ENCODE peak calls at places on chromosomes 6 and 20, in seven cellular contexts. T, Y, G, M, I, W and J are unnamed samples.

GRCh38 chr6:33453361-33454008 is 891 bp upstream of the ZBTB9 start:
- DNase-seq in T (peak; percentile 56), Y (no peak), G (no peak), M (no peak), I (no peak), W (no peak), J (no peak)

GRCh38 chr6:155154158-155154830 is 109.5 kb upstream of the CLDN20 start:
- DNase-seq in T (no peak), Y (peak; percentile 78), G (no peak), M (peak; percentile 90), I (no peak), W (no peak), J (peak; percentile 57)

GRCh38 chr20:54219751-54220426 is 12.0 kb downstream of the PFDN4 start:
- DNase-seq in T (peak; percentile 59), Y (peak; percentile 17), G (no peak), M (no peak), I (no peak), W (peak; percentile 47), J (peak; percentile 70)

GRCh38 chr6:106257195-106257594 is 68.4 kb downstream of the ATG5 start:
- DNase-seq in T (no peak), Y (no peak), G (no peak), M (no peak), I (no peak), W (no peak), J (peak; percentile 21)

GRCh38 chr6:1055015-1055921 is 256.6 kb upstream of the FOXQ1 start:
- DNase-seq in T (no peak), Y (no peak), G (peak; percentile 8), M (no peak), I (no peak), W (peak; percentile 77), J (no peak)

GRCh38 chr6:13435477-13435876 is 51.9 kb downstream of the GFOD1 start:
- DNase-seq in T (no peak), Y (no peak), G (no peak), M (no peak), I (no peak), W (no peak), J (no peak)

GRCh38 chr6:48429021-48429420 is 318.0 kb upstream of the PTCHD4 start:
- DNase-seq in T (no peak), Y (no peak), G (no peak), M (no peak), I (no peak), W (no peak), J (no peak)

GRCh38 chr6:4169028-4169789 is 33.8 kb upstream of the ECI2 start:
- DNase-seq in T (no peak), Y (no peak), G (no peak), M (no peak), I (no peak), W (no peak), J (no peak)

GRCh38 chr6:52361347-52361944 is 505 bp upstream of the PAQR8 start:
- DNase-seq in T (peak; percentile 36), Y (no peak), G (no peak), M (no peak), I (no peak), W (no peak), J (no peak)

GRCh38 chr20:62026564-62026856 is 39.2 kb downstream of the TAF4 start:
- DNase-seq in T (no peak), Y (no peak), G (no peak), M (no peak), I (no peak), W (no peak), J (no peak)

GRCh38 chr20:9409981-9410380 is 104.4 kb upstream of the LAMP5 start:
- DNase-seq in T (no peak), Y (no peak), G (no peak), M (peak; percentile 23), I (no peak), W (no peak), J (no peak)

GRCh38 chr20:10419550-10420133 is 14.4 kb downstream of the MKKS start:
- DNase-seq in T (no peak), Y (no peak), G (no peak), M (no peak), I (no peak), W (peak; percentile 20), J (peak; percentile 84)

GRCh38 chr6:72260489-72260888 is 361.4 kb upstream of the KCNQ5 start:
- DNase-seq in T (no peak), Y (peak; percentile 10), G (no peak), M (no peak), I (no peak), W (no peak), J (no peak)

GRCh38 chr20:31704225-31705119 is 18.2 kb downstream of the BCL2L1 start:
- DNase-seq in T (no peak), Y (no peak), G (peak; percentile 93), M (no peak), I (no peak), W (peak; percentile 97), J (peak; percentile 97)

GRCh38 chr20:22586645-22587310 is 2.4 kb upstream of the FOXA2 start:
- DNase-seq in T (peak; percentile 71), Y (no peak), G (no peak), M (no peak), I (no peak), W (peak; percentile 51), J (peak; percentile 50)

GRCh38 chr6:136753624-136754023 is 38.7 kb downstream of the MAP3K5 start:
- DNase-seq in T (no peak), Y (no peak), G (no peak), M (no peak), I (no peak), W (no peak), J (no peak)

GRCh38 chr20:14288341-14289330 is 48.8 kb downstream of the FLRT3 start:
- DNase-seq in T (no peak), Y (peak; percentile 2), G (no peak), M (no peak), I (no peak), W (peak; percentile 9), J (peak; percentile 90)

GRCh38 chr6:142612956-142613355 is 311.1 kb downstream of the ADGRG6 start:
- DNase-seq in T (no peak), Y (no peak), G (no peak), M (no peak), I (no peak), W (no peak), J (no peak)

GRCh38 chr6:138550346-138550767 is 51.1 kb upstream of the NHSL1 start:
- DNase-seq in T (no peak), Y (no peak), G (peak; percentile 16), M (no peak), I (no peak), W (no peak), J (no peak)

GRCh38 chr20:33840759-33841438 is 29.8 kb downstream of the CHMP4B start:
- DNase-seq in T (no peak), Y (no peak), G (no peak), M (no peak), I (no peak), W (no peak), J (no peak)

GRCh38 chr20:25553819-25554296 is 31.5 kb downstream of the NINL start:
- DNase-seq in T (peak; percentile 11), Y (no peak), G (peak; percentile 29), M (no peak), I (no peak), W (no peak), J (no peak)

GRCh38 chr20:36114707-36115106 is 39.8 kb upstream of the EPB41L1 start:
- DNase-seq in T (no peak), Y (no peak), G (no peak), M (no peak), I (no peak), W (no peak), J (no peak)

GRCh38 chr6:100381111-100381510 is 83.6 kb downstream of the SIM1 start:
- DNase-seq in T (no peak), Y (no peak), G (no peak), M (no peak), I (no peak), W (no peak), J (no peak)

GRCh38 chr20:2521369-2522305 is 12.9 kb upstream of the ZNF343 start:
- DNase-seq in T (peak; percentile 82), Y (no peak), G (peak; percentile 42), M (no peak), I (no peak), W (peak; percentile 64), J (peak; percentile 42)

GRCh38 chr20:32436142-32436861 is 78.2 kb downstream of the ASXL1 start:
- DNase-seq in T (no peak), Y (no peak), G (no peak), M (no peak), I (no peak), W (no peak), J (no peak)

GRCh38 chr6:36373368-36374009 is 14.0 kb downstream of the ETV7 start:
- DNase-seq in T (no peak), Y (no peak), G (no peak), M (peak; percentile 33), I (no peak), W (no peak), J (no peak)

GRCh38 chr6:119443993-119444641 is 94.6 kb upstream of the MAN1A1 start:
- DNase-seq in T (no peak), Y (no peak), G (no peak), M (no peak), I (no peak), W (no peak), J (no peak)

GRCh38 chr6:38612386-38612965 is 27.3 kb downstream of the BTBD9 start:
- DNase-seq in T (no peak), Y (no peak), G (no peak), M (peak; percentile 67), I (no peak), W (no peak), J (no peak)

GRCh38 chr6:120260713-120261112 is 911.2 kb upstream of the MAN1A1 start:
- DNase-seq in T (no peak), Y (no peak), G (no peak), M (no peak), I (no peak), W (no peak), J (no peak)

GRCh38 chr6:155487362-155488130 is 31.9 kb upstream of the NOX3 start:
- DNase-seq in T (no peak), Y (no peak), G (no peak), M (no peak), I (no peak), W (no peak), J (no peak)

GRCh38 chr20:53081916-53082863 is 110.0 kb downstream of the TSHZ2 start:
- DNase-seq in T (no peak), Y (no peak), G (no peak), M (no peak), I (no peak), W (no peak), J (no peak)

GRCh38 chr20:24149175-24149574 is 160.6 kb upstream of the GGTLC1 start:
- DNase-seq in T (no peak), Y (no peak), G (no peak), M (no peak), I (no peak), W (no peak), J (no peak)

GRCh38 chr6:170082531-170083187 is 208.2 kb downstream of the DLL1 start:
- DNase-seq in T (no peak), Y (no peak), G (no peak), M (no peak), I (peak; percentile 50), W (no peak), J (no peak)